ENCODE peak calls at places on chromosomes 1 and 21, in seven cellular contexts. H, L, X, E, Q, A and R are unnamed samples.

GRCh38 chr1:224189561-224189960 is 6.5 kb downstream of the DEGS1 start:
- DNase-seq in X (no peak), H (no peak), E (no peak), L (no peak), Q (no peak), A (peak), R (no peak)

GRCh38 chr1:231487019-231487418 is 41.5 kb upstream of the TSNAX start:
- DNase-seq in L (peak), E (peak), X (no peak), H (no peak), A (no peak), Q (no peak), R (peak)

GRCh38 chr1:48246727-48247126 is 24.2 kb downstream of the SLC5A9 start:
- DNase-seq in E (no peak), H (no peak), L (peak), Q (peak), X (no peak), A (no peak), R (peak)

GRCh38 chr21:45549670-45550463 is 7.6 kb upstream of the SLC19A1 start:
- DNase-seq in H (no peak), Q (peak), A (peak), E (no peak), X (no peak), L (no peak), R (no peak)

GRCh38 chr1:224047538-224047937 is 66.4 kb upstream of the FBXO28 start:
- DNase-seq in E (peak), L (no peak), H (no peak), A (no peak), X (no peak), Q (no peak), R (no peak)

GRCh38 chr1:70429219-70429618 is 18.2 kb downstream of the CTH start:
- DNase-seq in H (no peak), X (no peak), E (peak), A (no peak), L (no peak), Q (no peak), R (no peak)

GRCh38 chr1:50976890-50977574 is 7.0 kb downstream of the CDKN2C start:
- DNase-seq in Q (no peak), E (peak), H (peak), L (peak), X (no peak), A (peak), R (peak)

GRCh38 chr1:184113251-184113650 is 61.7 kb downstream of the TSEN15 start:
- DNase-seq in X (peak), L (no peak), E (no peak), Q (no peak), H (no peak), A (no peak), R (no peak)

GRCh38 chr1:42962641-42963377 is 4.1 kb upstream of the SLC2A1 start:
- DNase-seq in Q (no peak), E (peak), X (no peak), L (peak), A (no peak), H (no peak), R (no peak)